ENCODE peak calls at places on chromosomes 2 and 18, in seven cellular contexts. One of them, this sample, is unnamed.

GRCh38 chr18:7174359-7175107 is 56.4 kb upstream of the LRRC30 start:
- DNase-seq in fibroblast of villous mesenchyme: peak
- DNase-seq in A549: no peak
- DNase-seq in fibroblast of pulmonary artery: peak
- DNase-seq in nephron progenitor cell: peak
- DNase-seq in choroid plexus epithelial cell: peak
- DNase-seq in tibial artery: no peak
- DNase-seq in this sample: no peak

GRCh38 chr18:32974421-32975165 is 201.8 kb upstream of the KLHL14 start:
- DNase-seq in choroid plexus epithelial cell: peak
- DNase-seq in tibial artery: no peak
- DNase-seq in A549: no peak
- DNase-seq in nephron progenitor cell: peak
- DNase-seq in fibroblast of pulmonary artery: no peak
- DNase-seq in fibroblast of villous mesenchyme: no peak
- DNase-seq in this sample: no peak

GRCh38 chr2:23519334-23519651 is 134.3 kb downstream of the KLHL29 start:
- DNase-seq in A549: no peak
- DNase-seq in nephron progenitor cell: no peak
- DNase-seq in fibroblast of pulmonary artery: no peak
- DNase-seq in choroid plexus epithelial cell: no peak
- DNase-seq in fibroblast of villous mesenchyme: no peak
- DNase-seq in tibial artery: peak
- DNase-seq in this sample: no peak

GRCh38 chr2:172095146-172095904 is 7.4 kb downstream of the DLX2 start:
- DNase-seq in fibroblast of villous mesenchyme: peak
- DNase-seq in nephron progenitor cell: no peak
- DNase-seq in A549: peak
- DNase-seq in tibial artery: no peak
- DNase-seq in choroid plexus epithelial cell: peak
- DNase-seq in fibroblast of pulmonary artery: peak
- DNase-seq in this sample: no peak

GRCh38 chr2:20484810-20485611 is 38.1 kb downstream of the RHOB start:
- DNase-seq in A549: no peak
- DNase-seq in choroid plexus epithelial cell: no peak
- DNase-seq in tibial artery: peak
- DNase-seq in fibroblast of pulmonary artery: no peak
- DNase-seq in nephron progenitor cell: no peak
- DNase-seq in fibroblast of villous mesenchyme: no peak
- DNase-seq in this sample: no peak

GRCh38 chr2:33033524-33034150 is 86.9 kb downstream of the LTBP1 start:
- DNase-seq in fibroblast of pulmonary artery: peak
- DNase-seq in tibial artery: no peak
- DNase-seq in A549: no peak
- DNase-seq in choroid plexus epithelial cell: peak
- DNase-seq in nephron progenitor cell: peak
- DNase-seq in fibroblast of villous mesenchyme: peak
- DNase-seq in this sample: no peak

GRCh38 chr2:230903251-230904150 is 21.5 kb downstream of the GPR55 start:
- DNase-seq in nephron progenitor cell: no peak
- DNase-seq in A549: no peak
- DNase-seq in tibial artery: peak
- DNase-seq in fibroblast of villous mesenchyme: no peak
- DNase-seq in choroid plexus epithelial cell: no peak
- DNase-seq in fibroblast of pulmonary artery: no peak
- DNase-seq in this sample: no peak

GRCh38 chr18:48363167-48363566 is 46.0 kb downstream of the ZBTB7C start:
- DNase-seq in choroid plexus epithelial cell: no peak
- DNase-seq in fibroblast of villous mesenchyme: no peak
- DNase-seq in tibial artery: no peak
- DNase-seq in fibroblast of pulmonary artery: no peak
- DNase-seq in A549: no peak
- DNase-seq in nephron progenitor cell: no peak
- DNase-seq in this sample: no peak

GRCh38 chr18:58119819-58120218 is 75.8 kb downstream of the NEDD4L start:
- DNase-seq in tibial artery: no peak
- DNase-seq in fibroblast of villous mesenchyme: no peak
- DNase-seq in A549: no peak
- DNase-seq in nephron progenitor cell: no peak
- DNase-seq in choroid plexus epithelial cell: no peak
- DNase-seq in fibroblast of pulmonary artery: no peak
- DNase-seq in this sample: no peak

GRCh38 chr2:221420245-221420644 is 151.9 kb downstream of the EPHA4 start:
- DNase-seq in fibroblast of pulmonary artery: no peak
- DNase-seq in A549: no peak
- DNase-seq in choroid plexus epithelial cell: no peak
- DNase-seq in tibial artery: no peak
- DNase-seq in nephron progenitor cell: no peak
- DNase-seq in fibroblast of villous mesenchyme: no peak
- DNase-seq in this sample: no peak

GRCh38 chr2:1501196-1501851 is 88.1 kb downstream of the TPO start:
- DNase-seq in A549: no peak
- DNase-seq in fibroblast of villous mesenchyme: no peak
- DNase-seq in fibroblast of pulmonary artery: no peak
- DNase-seq in nephron progenitor cell: no peak
- DNase-seq in tibial artery: peak
- DNase-seq in choroid plexus epithelial cell: no peak
- DNase-seq in this sample: no peak

GRCh38 chr2:182077451-182078142 is 91.9 kb downstream of the PPP1R1C start:
- DNase-seq in fibroblast of pulmonary artery: peak
- DNase-seq in choroid plexus epithelial cell: peak
- DNase-seq in A549: peak
- DNase-seq in tibial artery: no peak
- DNase-seq in fibroblast of villous mesenchyme: peak
- DNase-seq in nephron progenitor cell: peak
- DNase-seq in this sample: no peak

GRCh38 chr18:37889963-37890362 is 324.4 kb upstream of the CELF4 start:
- DNase-seq in tibial artery: no peak
- DNase-seq in fibroblast of pulmonary artery: no peak
- DNase-seq in choroid plexus epithelial cell: no peak
- DNase-seq in nephron progenitor cell: no peak
- DNase-seq in fibroblast of villous mesenchyme: no peak
- DNase-seq in A549: no peak
- DNase-seq in this sample: no peak

GRCh38 chr2:120291464-120292311 is 39.0 kb downstream of the RALB start:
- DNase-seq in tibial artery: no peak
- DNase-seq in nephron progenitor cell: no peak
- DNase-seq in choroid plexus epithelial cell: peak
- DNase-seq in fibroblast of pulmonary artery: peak
- DNase-seq in fibroblast of villous mesenchyme: peak
- DNase-seq in A549: no peak
- DNase-seq in this sample: no peak

GRCh38 chr2:72923833-72924352 is 6.6 kb downstream of the EMX1 start:
- DNase-seq in fibroblast of villous mesenchyme: no peak
- DNase-seq in nephron progenitor cell: no peak
- DNase-seq in tibial artery: no peak
- DNase-seq in choroid plexus epithelial cell: no peak
- DNase-seq in A549: no peak
- DNase-seq in fibroblast of pulmonary artery: no peak
- DNase-seq in this sample: peak

GRCh38 chr2:173451137-173451536 is 96.5 kb downstream of the CDCA7 start:
- DNase-seq in fibroblast of villous mesenchyme: no peak
- DNase-seq in nephron progenitor cell: no peak
- DNase-seq in tibial artery: no peak
- DNase-seq in fibroblast of pulmonary artery: no peak
- DNase-seq in A549: no peak
- DNase-seq in choroid plexus epithelial cell: no peak
- DNase-seq in this sample: no peak

DNA sequence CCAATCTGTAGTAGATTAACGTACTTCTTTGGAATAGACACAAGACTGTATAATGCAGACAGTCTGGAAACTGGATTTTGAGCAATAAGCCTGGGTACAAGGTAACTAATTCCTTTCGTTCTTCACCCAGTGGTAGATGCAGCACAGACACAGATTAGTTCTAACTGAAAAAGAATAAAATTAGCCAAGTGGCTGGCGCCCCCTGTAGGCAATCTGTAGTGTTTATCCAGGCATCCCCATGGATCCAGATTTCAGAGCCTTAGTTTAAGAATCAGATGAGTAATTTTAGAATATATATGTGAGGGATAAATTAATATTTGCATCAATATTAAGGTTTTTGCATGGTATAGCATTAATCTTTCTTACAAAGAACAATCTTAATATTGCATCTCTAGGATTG is 563.9 kb downstream of the DCC start:
- DNase-seq in fibroblast of villous mesenchyme: no peak
- DNase-seq in A549: peak
- DNase-seq in nephron progenitor cell: peak
- DNase-seq in choroid plexus epithelial cell: peak
- DNase-seq in fibroblast of pulmonary artery: peak
- DNase-seq in tibial artery: no peak
- DNase-seq in this sample: peak
- TF ChIP-seq CTCF in fibroblast of villous mesenchyme: no peak
- TF ChIP-seq CTCF in A549: peak
- TF ChIP-seq CTCF in nephron progenitor cell: peak
- TF ChIP-seq CTCF in choroid plexus epithelial cell: peak
- TF ChIP-seq CTCF in fibroblast of pulmonary artery: peak
- TF ChIP-seq CTCF in tibial artery: no peak
- TF ChIP-seq CTCF in this sample: peak

GRCh38 chr2:45443012-45443411 is 168.1 kb downstream of the SRBD1 start:
- DNase-seq in choroid plexus epithelial cell: no peak
- DNase-seq in tibial artery: no peak
- DNase-seq in fibroblast of villous mesenchyme: no peak
- DNase-seq in nephron progenitor cell: no peak
- DNase-seq in fibroblast of pulmonary artery: no peak
- DNase-seq in A549: no peak
- DNase-seq in this sample: no peak

GRCh38 chr2:45442026-45442425 is 169.0 kb downstream of the SRBD1 start:
- DNase-seq in A549: no peak
- DNase-seq in tibial artery: no peak
- DNase-seq in fibroblast of pulmonary artery: no peak
- DNase-seq in choroid plexus epithelial cell: no peak
- DNase-seq in fibroblast of villous mesenchyme: no peak
- DNase-seq in nephron progenitor cell: no peak
- DNase-seq in this sample: no peak

GRCh38 chr2:45438872-45439665 is 172.0 kb downstream of the SRBD1 start:
- DNase-seq in choroid plexus epithelial cell: no peak
- DNase-seq in tibial artery: no peak
- DNase-seq in fibroblast of villous mesenchyme: no peak
- DNase-seq in A549: no peak
- DNase-seq in nephron progenitor cell: no peak
- DNase-seq in fibroblast of pulmonary artery: no peak
- DNase-seq in this sample: no peak

GRCh38 chr2:45441571-45441970 is 169.5 kb downstream of the SRBD1 start:
- DNase-seq in fibroblast of villous mesenchyme: no peak
- DNase-seq in nephron progenitor cell: no peak
- DNase-seq in tibial artery: no peak
- DNase-seq in A549: no peak
- DNase-seq in fibroblast of pulmonary artery: no peak
- DNase-seq in choroid plexus epithelial cell: no peak
- DNase-seq in this sample: no peak

GRCh38 chr2:45439788-45440773 is 171.0 kb downstream of the SRBD1 start:
- DNase-seq in choroid plexus epithelial cell: peak
- DNase-seq in A549: no peak
- DNase-seq in fibroblast of pulmonary artery: peak
- DNase-seq in fibroblast of villous mesenchyme: no peak
- DNase-seq in tibial artery: no peak
- DNase-seq in nephron progenitor cell: no peak
- DNase-seq in this sample: no peak
- TF ChIP-seq CTCF in choroid plexus epithelial cell: peak
- TF ChIP-seq CTCF in A549: peak
- TF ChIP-seq CTCF in fibroblast of pulmonary artery: peak
- TF ChIP-seq CTCF in fibroblast of villous mesenchyme: peak
- TF ChIP-seq CTCF in tibial artery: no peak
- TF ChIP-seq CTCF in nephron progenitor cell: no peak
- TF ChIP-seq CTCF in this sample: no peak

GRCh38 chr2:118786691-118787090 is 60.8 kb downstream of the EN1 start:
- DNase-seq in choroid plexus epithelial cell: no peak
- DNase-seq in A549: no peak
- DNase-seq in fibroblast of pulmonary artery: no peak
- DNase-seq in tibial artery: no peak
- DNase-seq in fibroblast of villous mesenchyme: no peak
- DNase-seq in nephron progenitor cell: peak
- DNase-seq in this sample: no peak
- TF ChIP-seq CTCF in choroid plexus epithelial cell: no peak
- TF ChIP-seq CTCF in A549: no peak
- TF ChIP-seq CTCF in fibroblast of pulmonary artery: no peak
- TF ChIP-seq CTCF in tibial artery: no peak
- TF ChIP-seq CTCF in fibroblast of villous mesenchyme: no peak
- TF ChIP-seq CTCF in nephron progenitor cell: no peak
- TF ChIP-seq CTCF in this sample: no peak

DNA sequence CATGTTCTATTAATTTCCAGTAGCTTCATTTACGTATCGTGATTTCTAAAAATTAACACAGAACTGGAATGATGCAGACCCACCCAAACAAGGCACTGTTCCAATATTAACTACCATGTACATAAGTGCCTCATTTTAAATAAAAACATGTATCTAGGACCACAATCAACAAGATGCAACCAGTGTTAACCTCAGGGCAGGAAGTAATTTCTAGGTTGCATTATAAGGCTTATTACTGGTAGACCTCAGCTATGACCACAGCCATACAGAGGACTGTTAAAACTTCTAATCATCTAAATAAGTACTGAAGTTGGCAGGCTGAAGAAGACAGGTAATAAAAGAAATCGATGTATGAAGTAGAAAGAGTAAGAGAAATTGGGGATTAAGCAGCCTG is 262.9 kb downstream of the HDAC4 start:
- DNase-seq in fibroblast of villous mesenchyme: no peak
- DNase-seq in nephron progenitor cell: no peak
- DNase-seq in choroid plexus epithelial cell: no peak
- DNase-seq in fibroblast of pulmonary artery: no peak
- DNase-seq in A549: no peak
- DNase-seq in tibial artery: no peak
- DNase-seq in this sample: no peak
- TF ChIP-seq CTCF in fibroblast of villous mesenchyme: no peak
- TF ChIP-seq CTCF in nephron progenitor cell: no peak
- TF ChIP-seq CTCF in choroid plexus epithelial cell: no peak
- TF ChIP-seq CTCF in fibroblast of pulmonary artery: no peak
- TF ChIP-seq CTCF in A549: no peak
- TF ChIP-seq CTCF in tibial artery: no peak
- TF ChIP-seq CTCF in this sample: no peak

GRCh38 chr2:122531803-122532344 is 776.4 kb downstream of the TSN start:
- DNase-seq in nephron progenitor cell: peak
- DNase-seq in choroid plexus epithelial cell: no peak
- DNase-seq in fibroblast of pulmonary artery: peak
- DNase-seq in fibroblast of villous mesenchyme: no peak
- DNase-seq in tibial artery: no peak
- DNase-seq in A549: no peak
- DNase-seq in this sample: no peak
- TF ChIP-seq CTCF in nephron progenitor cell: peak
- TF ChIP-seq CTCF in choroid plexus epithelial cell: peak
- TF ChIP-seq CTCF in fibroblast of pulmonary artery: peak
- TF ChIP-seq CTCF in fibroblast of villous mesenchyme: peak
- TF ChIP-seq CTCF in tibial artery: no peak
- TF ChIP-seq CTCF in A549: no peak
- TF ChIP-seq CTCF in this sample: peak